ENCODE peak calls at places on chromosomes 11 and 22, in ten cellular contexts. Y, O, V, X, A, J, E, B, U and S are unnamed samples.

GRCh38 chr11:125625225-125625593 is 246 bp downstream of the CHEK1 start:
- DNase-seq in X (no peak), A (no peak), V (no peak), O (no peak), B (no peak), Y (no peak), E (no peak), U (no peak), J (no peak), S (no peak)

GRCh38 chr11:117657801-117658200 is 139.2 kb downstream of the DSCAML1 start:
- DNase-seq in A (no peak), J (no peak), O (no peak), B (no peak), U (no peak), X (no peak), E (no peak), Y (no peak), V (peak; percentile 56), S (no peak)

GRCh38 chr11:13415201-13415600 is 47.8 kb downstream of the BTBD10 start:
- DNase-seq in V (no peak), O (no peak), X (no peak), Y (no peak), E (no peak), A (no peak), J (peak; percentile 12), B (peak; percentile 39), U (peak; percentile 4), S (no peak)

GRCh38 chr22:32870474-32870873 is 69.0 kb downstream of the TIMP3 start:
- DNase-seq in Y (no peak), X (no peak), U (no peak), J (no peak), A (no peak), E (no peak), B (no peak), V (no peak), O (no peak), S (no peak)

GRCh38 chr11:111939836-111940604 is 2.9 kb downstream of the DIXDC1 start:
- DNase-seq in U (peak; percentile 96), B (peak; percentile 82), Y (no peak), A (peak; percentile 52), J (peak; percentile 69), O (no peak), E (no peak), V (no peak), X (no peak), S (no peak)

GRCh38 chr22:46063861-46064235 is 86.5 kb upstream of the PPARA start:
- DNase-seq in E (no peak), X (peak; percentile 44), U (peak; percentile 67), A (peak; percentile 45), O (no peak), B (no peak), J (peak; percentile 77), Y (peak; percentile 59), V (no peak), S (no peak)

GRCh38 chr11:32932196-32932595 is 39.6 kb downstream of the QSER1 start:
- DNase-seq in X (no peak), Y (no peak), U (no peak), A (no peak), V (no peak), E (no peak), O (no peak), B (peak; percentile 11), J (no peak), S (no peak)

GRCh38 chr22:32203181-32204105 is 1.4 kb downstream of the RFPL2 start:
- DNase-seq in O (no peak), A (no peak), Y (peak; percentile 38), E (no peak), V (no peak), J (no peak), B (no peak), X (no peak), U (no peak), S (no peak)

GRCh38 chr11:8794677-8795103 is 112.1 kb downstream of the RPL27A start:
- DNase-seq in Y (no peak), J (no peak), A (no peak), O (no peak), V (no peak), U (no peak), E (no peak), X (peak; percentile 83), B (no peak), S (no peak)

GRCh38 chr11:45671246-45672171 is 6.1 kb upstream of the CHST1 start:
- DNase-seq in A (no peak), V (no peak), E (no peak), U (no peak), Y (no peak), J (no peak), O (no peak), X (no peak), B (no peak), S (no peak)

GRCh38 chr11:93850585-93851018 is at the start of gene VSTM5:
- DNase-seq in J (no peak), V (no peak), A (no peak), B (peak; percentile 70), Y (no peak), E (no peak), U (no peak), O (no peak), X (no peak), S (no peak)

GRCh38 chr11:120215634-120216033 is 4.8 kb downstream of the OAF start:
- DNase-seq in E (no peak), A (peak; percentile 83), B (no peak), X (peak; percentile 43), Y (no peak), U (peak; percentile 77), J (no peak), V (no peak), O (no peak), S (no peak)
- H3K4me3 ChIP-seq in E (no peak overlapping the region), A (no peak overlapping the region), B (no peak overlapping the region), X (no peak overlapping the region), Y (no peak overlapping the region), U (no peak overlapping the region), J (no peak overlapping the region), V (no peak overlapping the region), O (no peak overlapping the region), S (no peak overlapping the region)

GRCh38 chr22:33896801-33897620 is 23.3 kb downstream of the LARGE1 start:
- DNase-seq in U (peak; percentile 31), J (no peak), V (no peak), X (no peak), O (no peak), A (peak; percentile 49), Y (no peak), E (no peak), B (no peak), S (no peak)

GRCh38 chr22:33895444-33895843 is 24.8 kb downstream of the LARGE1 start:
- DNase-seq in V (no peak), U (no peak), J (no peak), X (no peak), Y (no peak), O (no peak), B (no peak), E (no peak), A (no peak), S (no peak)

GRCh38 chr22:33897621-33897910 is 22.7 kb downstream of the LARGE1 start:
- DNase-seq in V (no peak), Y (no peak), A (no peak), U (no peak), O (no peak), X (no peak), J (no peak), E (no peak), B (no peak), S (no peak)

GRCh38 chr22:33896154-33896800 is 24.0 kb downstream of the LARGE1 start:
- DNase-seq in E (no peak), A (no peak), B (no peak), U (no peak), V (no peak), O (no peak), J (no peak), X (no peak), Y (no peak), S (no peak)

GRCh38 chr22:33898121-33898520 is 22.2 kb downstream of the LARGE1 start:
- DNase-seq in V (no peak), U (no peak), B (no peak), J (no peak), A (no peak), O (no peak), Y (no peak), X (no peak), E (no peak), S (no peak)
- H3K4me3 ChIP-seq in V (no peak overlapping the region), U (no peak overlapping the region), B (no peak overlapping the region), J (no peak overlapping the region), A (no peak overlapping the region), O (no peak overlapping the region), Y (no peak overlapping the region), X (no peak overlapping the region), E (no peak overlapping the region), S (no peak overlapping the region)

GRCh38 chr22:19643448-19644313 is 70.6 kb upstream of the SEPTIN5 start:
- DNase-seq in V (no peak), O (no peak), B (no peak), J (no peak), E (no peak), X (no peak), Y (no peak), A (peak; percentile 31), U (no peak), S (no peak)

GRCh38 chr22:19640306-19640705 is 74.0 kb upstream of the SEPTIN5 start:
- DNase-seq in Y (no peak), J (no peak), E (no peak), A (no peak), O (no peak), U (no peak), B (no peak), V (no peak), X (no peak), S (no peak)

GRCh38 chr22:19639610-19640135 is 74.6 kb upstream of the SEPTIN5 start:
- DNase-seq in O (no peak), Y (no peak), X (no peak), V (no peak), U (no peak), J (no peak), A (no peak), B (no peak), E (no peak), S (no peak)

GRCh38 chr22:19641983-19642451 is 72.3 kb upstream of the SEPTIN5 start:
- DNase-seq in B (no peak), E (no peak), Y (no peak), V (no peak), A (no peak), O (no peak), U (no peak), J (no peak), X (no peak), S (no peak)

GRCh38 chr22:19641254-19641982 is 72.9 kb upstream of the SEPTIN5 start:
- DNase-seq in Y (no peak), V (peak; percentile 81), U (no peak), A (peak; percentile 17), O (no peak), J (peak; percentile 34), B (peak; percentile 52), E (no peak), X (no peak), S (no peak)
- H3K4me3 ChIP-seq in Y (no peak overlapping the region), V (peak overlapping the region; percentile 35), U (no peak overlapping the region), A (no peak overlapping the region), O (no peak overlapping the region), J (no peak overlapping the region), B (peak overlapping the region; percentile 31), E (no peak overlapping the region), X (no peak overlapping the region), S (no peak overlapping the region)

DNA sequence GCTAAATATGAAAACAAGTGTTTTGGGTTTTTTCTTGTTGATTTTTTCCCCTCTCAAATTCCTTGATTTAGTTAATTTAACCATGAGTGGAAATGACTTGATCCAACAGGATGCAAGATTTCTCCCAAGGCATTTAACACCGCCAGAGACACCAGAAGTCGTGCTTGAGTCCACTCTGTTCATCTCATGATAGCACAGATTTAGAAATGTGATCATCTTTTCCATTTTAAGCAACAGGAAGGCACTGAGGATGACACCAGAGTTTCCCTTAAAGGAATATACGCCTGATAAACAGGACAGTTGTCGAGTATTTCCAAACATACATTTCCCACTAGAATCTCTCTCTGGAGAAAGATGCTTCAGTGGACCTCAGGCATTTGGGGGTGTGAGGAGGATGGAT is 318.7 kb downstream of the CADM1 start:
- DNase-seq in X (no peak), Y (no peak), V (no peak), A (no peak), B (no peak), U (no peak), J (no peak), E (no peak), O (no peak), S (no peak)
- H3K4me3 ChIP-seq in X (no peak overlapping the region), Y (peak overlapping the region; percentile 54), V (no peak overlapping the region), A (no peak overlapping the region), B (no peak overlapping the region), U (no peak overlapping the region), J (no peak overlapping the region), E (no peak overlapping the region), O (no peak overlapping the region), S (no peak overlapping the region)